ENCODE peak calls at places on chromosomes 3 and 15, in nine cellular contexts. X, F, A, J, K, O, V, P and B are unnamed samples.

GRCh38 chr15:75234191-75234810 is 23.8 kb upstream of the GOLGA6C start:
- DNase-seq in X (peak), F (no peak), A (no peak), J (no peak), K (no peak), O (no peak), V (no peak), P (peak), B (no peak)

GRCh38 chr15:43439268-43439667 is 53.7 kb downstream of the TP53BP1 start:
- DNase-seq in X (peak), F (no peak), A (no peak), J (no peak), K (no peak), O (no peak), V (no peak), P (no peak), B (no peak)

GRCh38 chr15:40955141-40955903 is 2.1 kb downstream of the CHAC1 start:
- DNase-seq in X (no peak), F (no peak), A (no peak), J (no peak), K (no peak), O (no peak), V (no peak), P (no peak), B (no peak)

GRCh38 chr3:164732166-164732565 is 346.1 kb downstream of the SI start:
- DNase-seq in X (no peak), F (no peak), A (no peak), J (no peak), K (no peak), O (no peak), V (no peak), P (peak), B (no peak)

GRCh38 chr15:97961067-97961954 is 808 bp downstream of the ARRDC4 start:
- DNase-seq in X (peak), F (peak), A (no peak), J (no peak), K (peak), O (peak), V (peak), P (peak), B (peak)

GRCh38 chr3:39189648-39190269 is 2.6 kb downstream of the XIRP1 start:
- DNase-seq in X (peak), F (peak), A (peak), J (peak), K (peak), O (peak), V (no peak), P (peak), B (peak)

GRCh38 chr3:44232407-44232806 is 9.3 kb upstream of the TOPAZ1 start:
- DNase-seq in X (no peak), F (no peak), A (no peak), J (no peak), K (no peak), O (no peak), V (no peak), P (no peak), B (peak)

GRCh38 chr15:97648728-97649127 is 311.8 kb upstream of the ARRDC4 start:
- DNase-seq in X (no peak), F (no peak), A (no peak), J (no peak), K (no peak), O (no peak), V (no peak), P (no peak), B (no peak)

GRCh38 chr3:123688241-123688747 is 103.4 kb upstream of the HACD2 start:
- DNase-seq in X (no peak), F (no peak), A (no peak), J (peak), K (no peak), O (peak), V (no peak), P (peak), B (peak)

GRCh38 chr15:22262613-22263020 is 182.3 kb downstream of the OR4M2 start:
- DNase-seq in X (no peak), F (no peak), A (no peak), J (no peak), K (no peak), O (no peak), V (no peak), P (no peak), B (no peak)

GRCh38 chr15:68768321-68768720 is 52.4 kb downstream of the ANP32A start:
- DNase-seq in X (no peak), F (no peak), A (no peak), J (peak), K (no peak), O (peak), V (no peak), P (no peak), B (no peak)

GRCh38 chr3:72375237-72376154 is 472.7 kb downstream of the SHQ1 start:
- DNase-seq in X (no peak), F (no peak), A (no peak), J (no peak), K (no peak), O (no peak), V (no peak), P (no peak), B (no peak)

GRCh38 chr3:124860599-124860998 is 26.6 kb downstream of the ITGB5 start:
- DNase-seq in X (no peak), F (no peak), A (no peak), J (peak), K (peak), O (peak), V (no peak), P (peak), B (peak)

GRCh38 chr15:29312387-29312786 is 42.8 kb upstream of the NSMCE3 start:
- DNase-seq in X (no peak), F (no peak), A (no peak), J (peak), K (no peak), O (peak), V (no peak), P (peak), B (peak)

GRCh38 chr15:29170496-29170895 is 99.1 kb downstream of the NSMCE3 start:
- DNase-seq in X (no peak), F (no peak), A (no peak), J (no peak), K (no peak), O (no peak), V (no peak), P (no peak), B (no peak)